ENCODE peak calls at places on chromosome 16, in four cellular contexts. R is DND-41, B is NT2/D1, O is cardiac muscle cell. Q is an unnamed sample. For H3K36me3 and H3K4me1, the result is how much of the 10 kb centered on the place peaks cover.

GRCh38 chr16:14193316-14193871 is 122.3 kb downstream of the MRTFB start:
- DNase-seq in R (peak), O (no peak), B (no peak), Q (peak)

GRCh38 chr16:79751785-79752184 is 151.2 kb upstream of the MAF start:
- DNase-seq in B (no peak), O (peak), R (no peak), Q (no peak)

GRCh38 chr16:65122724-65122973 is 786 bp upstream of the CDH11 start:
- DNase-seq in B (no peak), R (no peak), O (no peak), Q (no peak)

GRCh38 chr16:17515421-17516210 is 44.9 kb upstream of the XYLT1 start:
- DNase-seq in O (no peak), B (no peak), R (no peak), Q (no peak)

GRCh38 chr16:78281115-78281514 is 181.7 kb downstream of the WWOX start:
- DNase-seq in O (no peak), R (no peak), B (no peak), Q (no peak)

GRCh38 chr16:87369117-87369775 is 14.3 kb downstream of the FBXO31 start:
- DNase-seq in B (no peak), R (no peak), O (no peak), Q (no peak)

GRCh38 chr16:89144681-89145080 is 26.9 kb upstream of the CDH15 start:
- DNase-seq in B (no peak), R (no peak), O (no peak), Q (no peak)

GRCh38 chr16:69204106-69204655 is 17.2 kb downstream of the SNTB2 start:
- DNase-seq in O (no peak), R (no peak), B (no peak), Q (no peak)

GRCh38 chr16:64250866-64251265 is 871.0 kb downstream of the CDH11 start:
- DNase-seq in R (no peak), O (peak), B (no peak), Q (no peak)

GRCh38 chr16:65468121-65468520 is 346.3 kb upstream of the CDH11 start:
- DNase-seq in B (no peak), O (no peak), R (no peak), Q (no peak)

GRCh38 chr16:84159006-84159405 is 13.9 kb downstream of the DNAAF1 start:
- DNase-seq in R (no peak), O (no peak), B (no peak), Q (no peak)

GRCh38 chr16:78589331-78589730 is 489.9 kb downstream of the WWOX start:
- DNase-seq in B (no peak), O (no peak), R (no peak), Q (no peak)

GRCh38 chr16:11909653-11910551 is 5.9 kb downstream of the GSPT1 start:
- DNase-seq in R (no peak), O (peak), B (no peak), Q (no peak)

GRCh38 chr16:1542166-1542500 is 8.7 kb downstream of the TMEM204 start:
- DNase-seq in B (no peak), R (no peak), O (no peak), Q (no peak)

GRCh38 chr16:23306199-23307100 is 4.3 kb downstream of the SCNN1B start:
- DNase-seq in B (no peak), R (no peak), O (no peak), Q (no peak)
- H3K4me3 ChIP-seq in B (no peak), R (no peak), O (no peak), Q (no peak)

DNA sequence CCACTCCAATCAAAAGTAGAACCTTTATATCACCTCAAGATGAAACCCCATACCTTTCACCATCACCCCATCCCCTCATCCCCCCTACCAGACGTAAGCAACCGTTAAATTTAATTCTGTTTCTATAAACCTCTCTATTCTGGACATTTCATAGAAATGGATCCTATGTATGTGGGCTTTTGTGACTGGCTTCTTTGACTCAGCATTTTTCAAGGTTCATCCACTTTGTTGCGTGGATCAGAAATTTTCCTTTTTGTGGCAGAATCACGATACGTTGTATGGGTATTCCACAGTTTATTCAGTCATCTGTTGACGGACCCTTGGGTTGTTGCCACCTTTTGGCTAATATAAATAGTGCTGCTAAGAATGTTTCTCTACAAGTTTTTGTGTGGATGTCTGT is 8.6 kb downstream of the PLCG2 start:
- DNase-seq in R (no peak), B (no peak), O (no peak), Q (no peak)
- H3K36me3 ChIP-seq in R (under half), B (under half), O (under half), Q (under half)

GRCh38 chr16:85569039-85569614 is 44.0 kb upstream of the GSE1 start:
- DNase-seq in R (no peak), O (no peak), B (no peak), Q (no peak)
- H3K4me1 ChIP-seq in R (under half), O (half or more), B (half or more), Q (under half)

GRCh38 chr16:19886061-19886792 is 1.6 kb upstream of the GPRC5B start:
- DNase-seq in R (peak), B (peak), O (peak), Q (peak)
- H3K4me3 ChIP-seq in R (no peak), B (no peak), O (no peak), Q (peak)

DNA sequence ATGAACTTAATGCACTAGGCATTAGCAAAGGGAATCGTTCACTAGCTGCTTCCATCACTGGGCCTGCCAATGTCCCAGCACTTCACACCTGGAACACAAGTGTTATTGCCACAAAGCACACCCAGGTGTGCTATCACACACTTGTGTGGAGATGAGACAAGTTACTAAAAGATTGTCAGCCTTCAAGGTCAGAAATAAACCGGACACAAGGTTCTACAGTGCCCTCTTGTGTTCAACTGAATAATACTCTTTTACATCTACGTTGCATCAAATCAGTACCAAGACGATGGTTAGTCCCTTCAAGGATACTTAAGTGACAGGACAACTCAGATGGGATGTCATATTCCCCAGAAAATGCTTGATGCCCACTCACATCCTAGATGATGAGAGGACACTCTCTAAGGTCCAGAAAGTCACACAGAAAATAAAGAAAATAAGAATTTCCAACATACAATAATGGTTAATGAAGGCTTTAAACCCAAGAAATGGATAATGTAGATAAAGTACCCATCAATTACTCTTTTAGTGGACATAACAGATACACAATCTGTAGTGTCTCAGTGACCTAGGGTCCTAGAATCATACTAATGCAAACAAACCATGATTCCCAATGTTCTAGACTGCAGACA is 16.4 kb upstream of the GLG1 start:
- DNase-seq in O (peak), R (no peak), B (peak), Q (peak)
- H3K36me3 ChIP-seq in O (under half), R (half or more), B (half or more), Q (under half)

DNA sequence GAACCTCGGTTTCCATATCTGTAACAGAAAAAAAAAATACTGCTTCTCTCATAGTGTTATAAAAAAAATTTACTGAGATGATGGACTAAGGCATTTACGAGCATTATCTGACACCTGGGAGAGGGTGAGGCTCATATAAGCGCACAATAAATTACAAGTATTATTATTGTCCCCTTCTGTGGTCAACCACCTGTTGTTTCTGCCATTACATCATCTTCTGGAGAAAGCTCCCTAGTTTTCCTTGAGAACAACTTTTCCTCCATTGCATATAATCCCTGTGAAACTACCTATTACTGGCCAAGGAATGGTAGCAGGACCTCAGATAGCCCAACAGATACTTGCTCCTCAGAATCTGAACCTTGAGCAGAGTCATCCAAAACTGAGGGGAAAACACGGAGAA is 11.7 kb upstream of the GGA2 start:
- DNase-seq in B (no peak), R (no peak), O (no peak), Q (no peak)
- H3K4me1 ChIP-seq in B (under half), R (under half), O (under half), Q (under half)

GRCh38 chr16:66511615-66512500 is 38.1 kb downstream of the TK2 start:
- DNase-seq in O (peak), B (peak), R (no peak), Q (no peak)
- H3K4me3 ChIP-seq in O (no peak), B (no peak), R (no peak), Q (no peak)

Q was measured in MM.1S.